ENCODE peak calls at places on chromosomes 2 and 18, in six cellular contexts. I is endodermal cell; K is neural progenitor cell; U is CD8-positive, alpha-beta T cell; Y is body of pancreas; A is uterus. S is an unnamed sample.

GRCh38 chr2:150476809-150477302 is 10.6 kb downstream of the RND3 start:
- DNase-seq in I (no peak), K (no peak), U (no peak), Y (no peak), A (no peak), S (no peak)

GRCh38 chr2:112257575-112257974 is 2.7 kb upstream of the ZC3H8 start:
- DNase-seq in I (no peak), K (no peak), U (no peak), Y (no peak), A (no peak), S (no peak)

GRCh38 chr2:222311321-222311977 is 12.7 kb upstream of the PAX3 start:
- DNase-seq in I (peak; percentile 86), K (peak; percentile 69), U (no peak), Y (peak; percentile 9), A (no peak), S (no peak)

GRCh38 chr2:140855471-140855870 is 1275.3 kb downstream of the LRP1B start:
- DNase-seq in I (no peak), K (no peak), U (no peak), Y (no peak), A (no peak), S (no peak)

GRCh38 chr2:238287702-238288649 is at the start of gene PER2:
- DNase-seq in I (peak; percentile 85), K (peak; percentile 52), U (peak; percentile 52), Y (peak; percentile 73), A (peak; percentile 75), S (peak; percentile 12)

GRCh38 chr18:76445741-76446232 is 49.3 kb downstream of the ZNF516 start:
- DNase-seq in I (peak; percentile 39), K (no peak), U (no peak), Y (no peak), A (no peak), S (no peak)

GRCh38 chr2:146917430-146918037 is 927.3 kb upstream of the ACVR2A start:
- DNase-seq in I (no peak), K (no peak), U (no peak), Y (no peak), A (no peak), S (no peak)

GRCh38 chr2:55163895-55164509 is 68.1 kb downstream of the CLHC1 start:
- DNase-seq in I (no peak), K (no peak), U (no peak), Y (peak; percentile 53), A (no peak), S (no peak)

GRCh38 chr2:238509151-238509820 is 82.6 kb downstream of the ASB1 start:
- DNase-seq in I (peak; percentile 81), K (peak; percentile 89), U (no peak), Y (no peak), A (no peak), S (no peak)

GRCh38 chr2:171260471-171261424 is 100.1 kb upstream of the TLK1 start:
- DNase-seq in I (peak; percentile 89), K (no peak), U (no peak), Y (no peak), A (no peak), S (peak; percentile 82)

GRCh38 chr2:207115715-207116364 is 49.9 kb downstream of the KLF7 start:
- DNase-seq in I (no peak), K (peak; percentile 42), U (no peak), Y (no peak), A (no peak), S (no peak)

GRCh38 chr18:56532176-56532840 is 106.1 kb downstream of the TXNL1 start:
- DNase-seq in I (no peak), K (no peak), U (no peak), Y (no peak), A (no peak), S (no peak)

GRCh38 chr2:107430596-107431266 is 396.0 kb upstream of the RGPD4 start:
- DNase-seq in I (no peak), K (no peak), U (no peak), Y (no peak), A (no peak), S (no peak)

GRCh38 chr2:16682431-16683130 is 16.9 kb upstream of the CYRIA start:
- DNase-seq in I (no peak), K (no peak), U (no peak), Y (no peak), A (peak; percentile 19), S (no peak)

GRCh38 chr2:46979611-46980010 is 64.0 kb upstream of the MCFD2 start:
- DNase-seq in I (no peak), K (no peak), U (peak; percentile 77), Y (no peak), A (no peak), S (no peak)

GRCh38 chr18:77116201-77117080 is 16.1 kb downstream of the MBP start:
- DNase-seq in I (peak; percentile 33), K (no peak), U (no peak), Y (no peak), A (peak; percentile 15), S (no peak)

GRCh38 chr2:10326707-10327594 is 24.2 kb downstream of the HPCAL1 start:
- DNase-seq in I (peak; percentile 71), K (no peak), U (no peak), Y (peak; percentile 29), A (no peak), S (no peak)

GRCh38 chr18:49843778-49844625 is 30.7 kb upstream of the ACAA2 start:
- DNase-seq in I (no peak), K (no peak), U (no peak), Y (no peak), A (no peak), S (no peak)

GRCh38 chr2:159807183-159808037 is 9.4 kb upstream of the CD302 start:
- DNase-seq in I (peak; percentile 81), K (peak; percentile 71), U (no peak), Y (peak; percentile 30), A (peak; percentile 31), S (peak; percentile 32)

GRCh38 chr2:175282300-175282699 is 100.8 kb upstream of the ATP5MC3 start:
- DNase-seq in I (no peak), K (peak; percentile 2), U (no peak), Y (no peak), A (no peak), S (peak; percentile 28)

GRCh38 chr2:60523987-60524386 is 29.5 kb downstream of the BCL11A start:
- DNase-seq in I (no peak), K (no peak), U (no peak), Y (no peak), A (no peak), S (no peak)

GRCh38 chr2:117771969-117772630 is 42.4 kb upstream of the DDX18 start:
- DNase-seq in I (no peak), K (peak; percentile 45), U (no peak), Y (no peak), A (no peak), S (peak; percentile 46)

GRCh38 chr18:60499675-60500074 is 127.1 kb upstream of the MC4R start:
- DNase-seq in I (no peak), K (no peak), U (no peak), Y (no peak), A (no peak), S (no peak)

GRCh38 chr2:237858294-237859081 is 935 bp upstream of the RAMP1 start:
- DNase-seq in I (peak; percentile 89), K (peak; percentile 86), U (no peak), Y (peak; percentile 82), A (peak; percentile 83), S (peak; percentile 10)

GRCh38 chr18:23092121-23092520 is 43.2 kb upstream of the CABLES1 start:
- DNase-seq in I (no peak), K (no peak), U (no peak), Y (no peak), A (no peak), S (no peak)
- H3K4me3 ChIP-seq in I (no peak overlapping the region), K (no peak overlapping the region), U (no peak overlapping the region), Y (no peak overlapping the region), A (no peak overlapping the region), S (no peak overlapping the region)

GRCh38 chr18:53603281-53603680 is 621.2 kb downstream of the MBD2 start:
- DNase-seq in I (no peak), K (no peak), U (no peak), Y (no peak), A (no peak), S (no peak)

GRCh38 chr18:53610957-53611356 is 613.5 kb downstream of the MBD2 start:
- DNase-seq in I (no peak), K (no peak), U (no peak), Y (no peak), A (no peak), S (no peak)

GRCh38 chr18:53605198-53605597 is 619.3 kb downstream of the MBD2 start:
- DNase-seq in I (no peak), K (no peak), U (no peak), Y (no peak), A (no peak), S (no peak)

DNA sequence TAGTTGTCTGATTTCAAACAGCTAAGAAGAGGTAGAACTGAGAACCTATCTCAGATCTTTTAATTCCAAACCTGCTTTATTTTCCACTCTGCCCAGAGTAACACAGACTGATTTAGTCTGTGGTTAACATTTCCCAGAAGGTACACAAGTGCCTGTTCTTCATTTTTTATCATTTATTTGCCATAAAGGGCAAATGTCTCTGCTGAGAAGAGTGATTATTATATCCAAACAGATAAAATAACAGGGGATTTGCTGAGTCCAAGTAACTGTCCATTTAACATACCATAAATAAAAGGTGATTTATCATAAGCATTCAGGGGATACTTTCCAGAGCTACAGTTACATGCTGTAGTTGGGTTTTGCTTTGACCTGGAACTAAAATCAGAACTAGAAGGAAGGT is 617.7 kb downstream of the MBD2 start:
- DNase-seq in I (no peak), K (no peak), U (no peak), Y (no peak), A (no peak), S (no peak)
- H3K4me3 ChIP-seq in I (no peak overlapping the region), K (no peak overlapping the region), U (no peak overlapping the region), Y (no peak overlapping the region), A (no peak overlapping the region), S (no peak overlapping the region)

GRCh38 chr2:205482399-205483065 is 199.8 kb upstream of the NRP2 start:
- DNase-seq in I (peak; percentile 52), K (peak; percentile 23), U (no peak), Y (no peak), A (no peak), S (no peak)
- H3K4me3 ChIP-seq in I (no peak overlapping the region), K (no peak overlapping the region), U (no peak overlapping the region), Y (no peak overlapping the region), A (no peak overlapping the region), S (no peak overlapping the region)

DNA sequence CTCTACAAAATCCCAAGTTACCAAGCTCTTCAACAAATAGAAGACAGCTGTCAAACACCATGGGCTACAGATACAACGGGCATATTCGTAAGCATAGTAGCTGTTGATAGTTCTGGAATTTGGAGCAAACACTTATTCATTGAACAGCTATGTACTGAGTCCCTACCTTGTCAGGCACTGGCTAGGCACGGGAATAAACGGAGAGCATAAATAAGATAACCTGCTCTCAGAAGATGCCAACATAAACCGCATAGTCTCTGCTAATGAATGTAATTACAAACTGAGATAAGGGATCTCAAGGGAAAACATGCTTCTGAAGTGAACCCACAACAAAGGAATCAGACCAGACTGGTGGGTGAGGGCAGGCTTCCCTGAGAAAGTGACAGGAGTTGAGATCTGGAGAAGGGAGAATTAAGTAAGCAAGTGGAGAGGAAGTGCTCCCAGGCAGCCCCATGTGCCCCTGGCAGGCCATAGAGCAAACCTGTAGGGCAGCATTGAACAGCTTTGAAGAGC is 997 bp upstream of the ANKRD44 start:
- DNase-seq in I (no peak), K (no peak), U (no peak), Y (no peak), A (no peak), S (peak; percentile 56)
- H3K4me3 ChIP-seq in I (peak overlapping the region; percentile 75), K (peak overlapping the region; percentile 69), U (peak overlapping the region; percentile 56), Y (no peak overlapping the region), A (no peak overlapping the region), S (peak overlapping the region; percentile 64)

DNA sequence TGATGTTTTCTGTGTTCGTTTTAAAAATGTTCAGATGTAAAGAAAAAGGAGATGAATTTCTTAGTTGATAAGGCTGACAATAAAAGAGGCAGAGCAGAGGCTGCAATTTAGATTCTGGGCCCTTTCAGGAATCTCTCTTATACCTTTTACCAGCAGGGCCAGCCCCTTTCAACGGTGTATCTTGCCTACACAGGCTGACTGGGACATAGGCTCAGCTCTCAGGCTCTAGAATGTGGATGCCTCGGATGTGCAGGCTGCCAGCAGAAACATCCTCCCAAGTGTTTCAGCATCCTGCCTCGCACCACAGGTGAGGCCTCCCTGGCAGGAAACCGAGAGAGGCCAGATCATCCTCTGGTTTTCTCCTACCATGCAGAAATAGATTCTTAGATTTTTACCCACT is 3.4 kb downstream of the C2orf80 start:
- DNase-seq in I (no peak), K (no peak), U (no peak), Y (no peak), A (no peak), S (no peak)
- H3K4me3 ChIP-seq in I (no peak overlapping the region), K (no peak overlapping the region), U (no peak overlapping the region), Y (no peak overlapping the region), A (no peak overlapping the region), S (no peak overlapping the region)

S was measured in Jurkat, Clone E6-1.